ENCODE peak calls at places on chromosomes 4 and X, in five cellular contexts. S is HepG2, X is SK-N-SH, N is K562, K is GM12878. I is an unnamed sample.

GRCh38 chr4:176358083-176358469 is 38.3 kb downstream of the SPCS3 start:
- DNase-seq in S (no peak), N (no peak), X (no peak), K (no peak), I (no peak)

GRCh38 chr4:52997132-52997416 is 135.0 kb downstream of the RASL11B start:
- DNase-seq in K (no peak), N (no peak), S (no peak), X (no peak), I (no peak)

GRCh38 chr4:123346944-123347343 is 49.7 kb upstream of the SPRY1 start:
- DNase-seq in S (no peak), K (no peak), X (no peak), N (no peak), I (no peak)

GRCh38 chr4:114807759-114808404 is 209.3 kb downstream of the UGT8 start:
- DNase-seq in X (peak; percentile 38), S (peak; percentile 42), N (peak; percentile 41), K (no peak), I (peak; percentile 9)

GRCh38 chrX:129449141-129449540 is 74.1 kb downstream of the SMARCA1 start:
- DNase-seq in N (no peak), K (no peak), S (no peak), X (no peak), I (no peak)

GRCh38 chrX:131577433-131577832 is 33.6 kb downstream of the OR13H1 start:
- DNase-seq in S (no peak), K (no peak), X (no peak), N (no peak), I (no peak)

GRCh38 chr4:2168469-2169319 is 73.2 kb downstream of the HAUS3 start:
- DNase-seq in X (no peak), N (no peak), S (no peak), K (no peak), I (no peak)

GRCh38 chr4:122583906-122584305 is 37.0 kb downstream of the IL21 start:
- DNase-seq in X (no peak), N (no peak), K (no peak), S (no peak), I (no peak)

GRCh38 chr4:41977709-41978108 is 3.8 kb upstream of the DCAF4L1 start:
- DNase-seq in X (no peak), K (no peak), N (no peak), S (no peak), I (no peak)

GRCh38 chrX:17057209-17057608 is 110.8 kb downstream of the REPS2 start:
- DNase-seq in N (no peak), X (no peak), S (no peak), K (no peak), I (no peak)

GRCh38 chr4:4289575-4289929 is 402 bp downstream of the LYAR start:
- DNase-seq in K (no peak), N (no peak), S (no peak), X (no peak), I (no peak)

GRCh38 chrX:95040104-95040503 is 1366.1 kb downstream of the FAM133A start:
- DNase-seq in S (no peak), N (no peak), K (no peak), X (no peak), I (no peak)

GRCh38 chr4:1227817-1228216 is 21.1 kb downstream of the CTBP1 start:
- DNase-seq in X (no peak), S (no peak), K (no peak), N (no peak), I (no peak)

GRCh38 chr4:6941796-6942195 is 32.2 kb downstream of the TBC1D14 start:
- DNase-seq in S (no peak), X (no peak), N (no peak), K (no peak), I (no peak)

GRCh38 chrX:17597836-17598434 is 139.4 kb upstream of the SCML1 start:
- DNase-seq in N (no peak), S (no peak), K (no peak), X (peak; percentile 17), I (no peak)

GRCh38 chr4:40662962-40663604 is 33.4 kb upstream of the RBM47 start:
- DNase-seq in K (peak; percentile 82), N (no peak), X (no peak), S (peak; percentile 68), I (no peak)

GRCh38 chrX:29617276-29617675 is 598.1 kb upstream of the MAGEB2 start:
- DNase-seq in N (no peak), S (no peak), K (no peak), X (no peak), I (no peak)

GRCh38 chr4:86718152-86718551 is 124.0 kb downstream of the PTPN13 start:
- DNase-seq in X (no peak), N (no peak), S (no peak), K (no peak), I (no peak)

GRCh38 chr4:51909236-51909703 is 66.3 kb downstream of the DCUN1D4 start:
- DNase-seq in K (no peak), X (no peak), N (no peak), S (peak; percentile 98), I (no peak)

GRCh38 chrX:30593435-30594200 is 16.1 kb upstream of the TASL start:
- DNase-seq in K (no peak), X (no peak), S (peak; percentile 7), N (no peak), I (no peak)

DNA sequence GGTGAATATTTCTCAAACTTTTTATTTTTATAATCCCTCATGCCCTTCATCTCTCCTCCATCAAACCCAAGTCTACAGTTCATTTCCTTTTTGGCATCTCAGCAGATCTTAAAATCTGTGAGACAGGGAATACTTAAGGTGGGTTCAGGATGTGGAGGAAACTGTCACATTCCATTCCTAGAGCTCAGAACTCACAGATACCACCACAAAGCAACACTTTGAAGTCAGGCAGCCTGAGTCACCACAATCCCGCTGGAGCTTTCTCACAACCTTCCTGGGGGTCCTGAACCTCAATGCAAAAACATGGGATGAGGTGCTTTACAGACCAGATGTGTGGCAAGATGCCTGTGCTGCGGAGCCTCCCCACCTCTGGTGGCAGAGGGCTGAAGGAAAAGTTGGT is 63.2 kb downstream of the HHIP start:
- DNase-seq in S (no peak), X (no peak), K (no peak), N (no peak), I (no peak)
- TF ChIP-seq TAF1 in S (no peak), X (no peak), K (no peak), N (no peak), I (no peak)

GRCh38 chrX:153800746-153801145 is 6.3 kb downstream of the SSR4 start:
- DNase-seq in S (no peak), K (no peak), X (no peak), N (no peak), I (no peak)
- TF ChIP-seq POLR2AphosphoS5 in S (no peak), K (no peak), X (no peak), N (no peak), I (no peak)

DNA sequence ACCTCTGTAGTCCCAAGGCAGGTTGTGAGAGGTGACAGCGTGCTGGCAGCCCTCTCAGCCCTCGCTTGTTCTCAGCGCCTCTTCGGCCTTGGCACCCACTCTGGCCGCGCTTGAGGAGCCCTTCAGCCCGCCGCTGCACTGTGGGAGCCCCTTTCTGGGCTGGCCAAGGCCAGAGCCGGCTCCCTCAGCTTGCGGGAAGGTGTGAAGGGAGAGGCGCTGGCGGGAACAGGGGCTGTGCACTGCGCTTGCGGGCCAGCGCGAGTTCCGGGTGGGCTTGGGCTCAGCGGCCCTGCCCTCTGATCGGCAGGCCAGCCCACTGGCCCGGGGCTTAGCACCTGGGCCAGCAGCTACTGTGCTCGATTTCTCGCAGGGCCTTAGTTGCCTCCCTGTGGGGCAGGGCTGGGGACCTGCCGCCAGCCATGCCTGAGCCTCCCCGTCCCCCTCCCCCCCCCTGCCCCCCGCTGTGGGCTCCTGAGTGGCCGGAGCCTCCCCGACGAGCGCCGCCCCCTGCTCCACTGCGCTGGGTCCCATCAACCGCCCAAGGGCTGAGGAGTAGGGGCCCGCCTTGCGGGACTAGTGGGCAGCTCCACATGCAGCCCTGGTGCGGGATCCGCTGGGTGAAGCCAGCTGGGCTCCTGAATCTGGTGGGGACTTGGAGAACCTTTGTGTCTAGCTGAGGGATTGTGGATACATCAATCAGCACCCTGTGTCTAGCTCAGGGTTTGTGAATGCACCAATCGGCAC is 347.6 kb downstream of the KLHL13 start:
- DNase-seq in S (no peak), N (no peak), K (no peak), X (no peak), I (no peak)
- TF ChIP-seq TAF1 in S (no peak), N (no peak), K (no peak), X (no peak), I (no peak)

DNA sequence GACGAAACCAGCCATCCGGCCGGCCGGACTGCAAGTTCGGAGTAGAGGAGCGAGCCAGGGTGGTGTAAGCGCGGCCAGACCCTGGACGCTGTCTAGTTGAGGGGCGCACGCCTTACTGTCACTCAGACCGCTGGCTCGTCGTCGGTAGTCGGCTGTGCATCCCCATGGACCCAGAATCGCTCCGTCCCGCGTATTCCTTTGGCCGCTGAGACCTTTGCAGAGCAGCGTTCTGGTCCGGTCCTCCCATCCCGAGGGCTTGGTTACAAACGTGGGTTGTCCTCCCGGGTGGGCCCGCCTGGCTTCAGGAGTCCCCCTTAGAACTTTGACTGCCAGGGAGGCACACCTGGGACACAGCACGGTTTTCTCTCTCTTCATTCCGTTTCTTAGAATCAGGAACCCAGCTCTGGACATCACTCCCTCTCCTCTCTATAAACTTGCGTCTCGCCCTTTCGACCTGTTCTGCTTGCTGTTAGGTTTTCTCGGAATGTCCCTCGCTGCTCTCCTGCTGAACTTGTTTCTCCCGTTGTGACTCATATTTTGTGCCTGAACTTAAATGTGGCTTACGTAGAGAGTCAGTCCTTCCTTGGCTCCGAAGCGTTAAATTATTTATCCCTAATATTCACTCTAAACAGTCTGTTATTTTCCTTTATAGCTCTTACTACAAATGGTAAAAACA is 682 bp downstream of the PGM2 start:
- DNase-seq in X (no peak), N (peak; percentile 23), S (no peak), K (no peak), I (peak; percentile 35)
- TF ChIP-seq POLR2AphosphoS5 in X (no peak), N (no peak), S (no peak), K (no peak), I (no peak)

DNA sequence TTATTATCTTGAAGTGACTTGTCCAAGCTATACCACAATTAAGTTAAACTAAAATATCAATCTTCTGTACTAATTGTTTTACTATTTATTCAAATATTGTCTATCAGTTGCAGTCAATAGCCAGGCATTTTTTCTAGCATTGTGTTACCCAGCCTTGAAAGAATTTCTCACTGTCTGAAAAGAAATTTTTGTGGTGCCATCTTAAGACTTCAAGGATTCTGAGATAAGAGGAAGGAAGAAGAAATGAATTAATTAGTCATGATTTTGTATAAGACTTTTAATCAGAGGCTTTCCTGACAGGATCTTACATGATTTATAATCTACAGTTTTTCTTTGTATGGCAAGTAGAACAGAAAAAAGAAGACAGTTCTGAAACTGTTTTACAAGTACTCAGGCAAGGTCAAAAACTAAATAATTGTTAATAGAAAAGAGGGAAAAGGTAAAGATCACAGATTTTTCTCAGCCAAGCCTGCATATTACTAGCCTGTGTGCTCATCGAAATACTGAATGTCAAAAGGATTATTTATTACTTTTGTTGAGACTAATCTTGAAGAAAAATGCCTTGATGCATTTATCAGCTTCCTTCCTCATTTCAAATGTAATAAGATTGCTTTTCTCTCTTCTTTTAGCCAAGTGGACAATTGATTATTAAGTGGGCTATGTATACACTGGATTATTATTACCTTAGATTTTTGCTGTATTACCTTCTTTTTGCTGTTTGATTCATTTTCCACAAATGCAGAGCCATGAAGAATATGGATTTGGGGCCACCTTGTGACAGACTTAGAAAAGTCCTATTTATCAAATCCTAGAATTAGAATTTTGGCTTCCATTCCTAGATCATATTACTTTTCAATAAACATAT is 53.8 kb downstream of the CXCL1 start:
- DNase-seq in X (no peak), K (no peak), N (no peak), S (no peak), I (no peak)
- TF ChIP-seq TAF1 in X (no peak), K (no peak), N (no peak), S (no peak), I (no peak)

I was measured in GM12891.